ENCODE peak calls at places on chromosome 3, in seven cellular contexts. A is smooth muscle cell of the brain vasculature, B is ACHN, N is COR-L47, V is SW480, S is globus pallidus, H is fibroblast of lung. G is an unnamed sample.

GRCh38 chr3:72299321-72299802 is 514.4 kb upstream of the PROK2 start:
- DNase-seq in N (no peak), H (peak; percentile 83), S (no peak), A (no peak), V (peak; percentile 8), B (no peak), G (peak; percentile 59)

GRCh38 chr3:52518723-52519444 is 14.8 kb downstream of the NT5DC2 start:
- DNase-seq in N (no peak), H (no peak), S (no peak), A (no peak), V (peak; percentile 69), B (no peak), G (no peak)

GRCh38 chr3:15819576-15819975 is 21.8 kb upstream of the ANKRD28 start:
- DNase-seq in B (no peak), N (no peak), V (no peak), H (no peak), S (no peak), A (no peak), G (no peak)

GRCh38 chr3:32410367-32411246 is 19.0 kb downstream of the CMTM7 start:
- DNase-seq in V (no peak), H (no peak), S (no peak), N (no peak), A (no peak), B (no peak), G (no peak)

GRCh38 chr3:34152641-34153040 is 354.2 kb downstream of the PDCD6IP start:
- DNase-seq in S (no peak), A (no peak), B (no peak), V (no peak), H (no peak), N (no peak), G (no peak)

GRCh38 chr3:40911928-40912327 is 287.4 kb upstream of the CTNNB1 start:
- DNase-seq in H (no peak), V (peak; percentile 36), A (no peak), B (no peak), S (no peak), N (no peak), G (no peak)

GRCh38 chr3:101721650-101721917 is 2.8 kb upstream of the CEP97 start:
- DNase-seq in N (no peak), S (no peak), H (no peak), B (no peak), V (no peak), A (no peak), G (no peak)

GRCh38 chr3:128788268-128788869 is 62.4 kb downstream of the RAB7A start:
- DNase-seq in N (no peak), S (no peak), B (no peak), A (no peak), H (no peak), V (no peak), G (no peak)

GRCh38 chr3:51389423-51390183 is 1.5 kb upstream of the RBM15B start:
- DNase-seq in V (peak; percentile 36), A (no peak), H (peak; percentile 48), N (peak; percentile 32), S (peak; percentile 63), B (peak; percentile 60), G (peak; percentile 50)